ENCODE peak calls at places on chromosomes 5 and 9, in ten cellular contexts. N, K, B, Z, R, C, L, Y, E and M are unnamed samples.

GRCh38 chr5:153159611-153160010 is 330.9 kb upstream of the GRIA1 start:
- DNase-seq in N (no peak), K (no peak), B (no peak), Z (no peak), R (no peak), C (no peak), L (no peak), Y (no peak), E (no peak), M (no peak)

GRCh38 chr5:119417891-119418781 is 34.2 kb upstream of the HSD17B4 start:
- DNase-seq in N (no peak), K (no peak), B (no peak), Z (no peak), R (no peak), C (no peak), L (no peak), Y (no peak), E (no peak), M (no peak)

GRCh38 chr9:130053504-130054427 is at the start of gene GPR107:
- DNase-seq in N (peak), K (peak), B (peak), Z (peak), R (peak), C (peak), L (peak), Y (no peak), E (peak), M (peak)

GRCh38 chr9:109765821-109766220 is 14.2 kb upstream of the PALM2AKAP2 start:
- DNase-seq in N (no peak), K (no peak), B (no peak), Z (no peak), R (no peak), C (no peak), L (no peak), Y (no peak), E (no peak), M (no peak)

GRCh38 chr9:14846871-14847311 is 63.3 kb downstream of the FREM1 start:
- DNase-seq in N (peak), K (no peak), B (peak), Z (peak), R (peak), C (peak), L (peak), Y (no peak), E (peak), M (peak)

GRCh38 chr9:126384926-126385325 is 58.3 kb downstream of the MVB12B start:
- DNase-seq in N (no peak), K (no peak), B (peak), Z (no peak), R (no peak), C (peak), L (no peak), Y (no peak), E (no peak), M (no peak)

GRCh38 chr5:168224110-168224509 is 67.3 kb upstream of the WWC1 start:
- DNase-seq in N (no peak), K (no peak), B (no peak), Z (no peak), R (no peak), C (no peak), L (no peak), Y (no peak), E (no peak), M (no peak)

GRCh38 chr9:124797343-124798103 is 20.6 kb downstream of the OLFML2A start:
- DNase-seq in N (peak), K (no peak), B (no peak), Z (no peak), R (no peak), C (no peak), L (no peak), Y (no peak), E (peak), M (peak)

GRCh38 chr9:128249914-128250838 is 25.6 kb downstream of the GOLGA2 start:
- DNase-seq in N (peak), K (peak), B (peak), Z (peak), R (peak), C (peak), L (peak), Y (peak), E (peak), M (peak)

GRCh38 chr9:83384214-83384613 is 154.0 kb downstream of the FRMD3 start:
- DNase-seq in N (no peak), K (no peak), B (no peak), Z (no peak), R (no peak), C (no peak), L (no peak), Y (no peak), E (no peak), M (no peak)

GRCh38 chr5:170632985-170633234 is 129.1 kb downstream of the KCNIP1 start:
- DNase-seq in N (peak), K (no peak), B (peak), Z (peak), R (no peak), C (peak), L (peak), Y (no peak), E (peak), M (peak)

GRCh38 chr5:74766348-74766886 is 500 bp downstream of the GFM2 start:
- DNase-seq in N (no peak), K (no peak), B (no peak), Z (no peak), R (peak), C (no peak), L (no peak), Y (no peak), E (no peak), M (no peak)

GRCh38 chr5:1204693-1205242 is 3.4 kb downstream of the SLC6A19 start:
- DNase-seq in N (no peak), K (no peak), B (no peak), Z (no peak), R (peak), C (no peak), L (no peak), Y (no peak), E (no peak), M (no peak)

GRCh38 chr5:95916687-95917085 is 45.0 kb downstream of the ELL2 start:
- DNase-seq in N (no peak), K (no peak), B (no peak), Z (no peak), R (no peak), C (no peak), L (no peak), Y (no peak), E (no peak), M (no peak)

GRCh38 chr9:124350485-124351263 is 64.6 kb downstream of the PSMB7 start:
- DNase-seq in N (peak), K (no peak), B (no peak), Z (peak), R (no peak), C (no peak), L (peak), Y (no peak), E (no peak), M (peak)

DNA sequence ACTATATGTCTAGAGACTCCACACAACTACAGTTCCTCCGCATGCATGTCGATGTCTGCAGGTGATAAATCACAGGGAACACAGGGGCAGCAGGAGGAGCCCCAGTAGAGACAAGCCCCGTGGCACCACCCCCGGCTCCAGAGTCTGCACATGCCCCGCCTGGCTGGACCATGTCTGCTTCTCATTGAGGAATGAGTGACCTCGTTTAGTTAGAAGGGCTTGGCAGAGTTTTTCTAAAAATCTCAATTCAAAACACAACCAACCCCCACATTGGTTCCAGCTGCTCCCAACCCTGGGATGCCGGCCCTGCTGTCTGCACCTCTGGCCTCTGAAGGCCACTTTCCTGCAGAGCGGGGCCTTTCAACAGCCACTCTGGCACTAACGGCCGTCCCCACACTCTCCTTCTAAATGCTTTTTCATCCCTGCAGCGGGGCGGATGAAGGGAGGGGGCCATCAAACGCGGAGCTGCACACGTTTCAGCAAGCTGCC is 106.4 kb downstream of the ROR2 start:
- DNase-seq in N (peak), K (no peak), B (no peak), Z (peak), R (no peak), C (peak), L (no peak), Y (no peak), E (peak), M (peak)
- H3K4me3 ChIP-seq in N (peak), K (no peak), B (no peak), Z (no peak), R (no peak), C (no peak), L (no peak), Y (no peak), E (no peak), M (no peak)

DNA sequence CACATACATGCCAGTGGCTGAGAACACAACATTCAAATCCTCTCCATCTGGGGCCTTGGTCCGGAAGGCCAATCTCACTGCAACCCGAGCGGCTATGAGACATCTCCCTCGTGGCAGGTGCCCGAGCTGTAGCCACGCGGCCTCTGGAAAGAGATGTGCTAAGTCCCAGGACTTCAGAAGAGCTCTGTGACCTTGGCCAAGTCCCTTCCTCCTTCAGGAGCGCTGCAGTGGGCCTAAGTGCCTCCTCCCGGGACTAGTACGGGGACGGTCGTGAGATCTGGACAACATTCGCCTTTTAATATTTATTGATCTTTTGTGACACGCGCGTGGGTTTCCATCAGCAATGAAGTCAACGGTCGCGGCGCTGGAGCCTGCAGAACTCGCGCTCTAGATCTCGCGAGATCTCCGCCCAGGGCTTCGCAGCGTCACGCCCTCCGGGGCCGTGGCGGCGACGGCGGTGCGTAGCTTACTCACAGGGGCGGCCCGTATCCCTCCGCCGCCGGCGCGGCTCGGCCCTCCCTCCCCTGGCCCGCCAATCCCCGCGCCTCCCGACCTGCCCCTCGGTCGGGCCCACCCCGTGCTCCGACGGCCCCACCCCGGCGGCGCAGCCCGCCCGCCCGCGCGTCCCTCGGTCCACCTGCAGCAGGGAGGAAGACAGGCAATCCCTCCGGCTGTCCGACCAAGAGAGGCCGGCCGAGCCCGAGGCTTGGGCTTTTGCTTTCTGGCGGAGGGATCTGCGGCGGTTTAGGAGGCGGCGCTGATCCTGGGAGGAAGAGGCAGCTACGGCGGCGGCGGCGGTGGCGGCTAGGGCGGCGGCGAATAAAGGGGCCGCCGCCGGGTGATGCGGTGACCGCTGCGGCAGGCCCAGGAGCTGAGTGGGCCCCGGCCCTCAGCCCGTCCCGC is at the start of gene UBE2D2:
- DNase-seq in N (peak), K (peak), B (peak), Z (peak), R (peak), C (peak), L (peak), Y (peak), E (peak), M (peak)
- TF ChIP-seq POLR2A in N (peak), K (peak), B (peak), Z (peak), R (peak), C (peak), L (peak), Y (peak), E (peak), M (peak)

DNA sequence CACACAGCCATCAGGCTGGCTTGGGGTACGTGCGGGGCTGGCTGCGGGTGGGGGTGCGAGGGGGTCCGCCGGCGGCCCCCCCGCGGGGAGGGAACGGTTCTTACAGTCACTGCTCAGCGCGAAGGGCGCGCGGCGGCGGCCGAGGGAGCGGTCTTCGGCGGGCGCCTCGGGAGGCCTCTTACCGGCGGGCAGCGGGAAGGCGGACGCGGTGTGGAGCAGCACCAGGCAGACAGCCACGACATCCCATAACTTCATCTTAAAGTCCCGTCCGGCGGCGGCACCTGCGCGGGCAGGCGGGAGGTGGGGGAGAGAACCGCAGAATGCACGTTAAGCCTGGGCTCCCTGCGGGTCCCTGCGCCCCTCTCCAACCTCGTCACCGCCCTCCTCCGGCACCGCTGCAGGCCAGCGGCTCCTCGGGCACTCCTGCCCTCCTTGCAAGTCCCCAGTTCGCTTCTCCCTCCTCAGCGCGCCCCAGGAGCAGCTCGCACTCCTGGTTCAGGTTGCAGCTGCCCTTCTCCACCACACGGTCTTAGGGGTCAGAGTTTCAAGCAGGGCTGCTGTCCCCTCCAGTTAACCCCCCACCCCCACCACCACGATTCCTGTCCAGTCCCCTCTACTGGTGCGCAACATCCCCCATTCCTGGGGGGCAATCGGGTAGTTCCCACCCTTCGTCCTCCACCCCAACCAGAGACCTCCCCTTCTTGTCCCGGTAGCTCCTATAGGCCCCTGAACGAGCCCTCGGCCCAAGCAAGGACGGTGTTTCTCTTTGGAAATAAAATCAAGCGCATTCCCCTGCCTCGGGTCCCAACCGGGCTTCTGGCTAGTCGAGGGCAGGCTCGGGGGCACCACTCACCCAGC is 5.1 kb downstream of the GDNF start:
- DNase-seq in N (no peak), K (no peak), B (peak), Z (no peak), R (no peak), C (no peak), L (no peak), Y (no peak), E (no peak), M (peak)
- H3K4me3 ChIP-seq in N (peak), K (no peak), B (peak), Z (no peak), R (no peak), C (peak), L (no peak), Y (no peak), E (no peak), M (peak)

GRCh38 chr9:120842685-120843485 is at the start of gene PSMD5:
- DNase-seq in N (peak), K (peak), B (peak), Z (peak), R (peak), C (peak), L (peak), Y (peak), E (peak), M (peak)
- TF ChIP-seq POLR2A in N (peak), K (peak), B (peak), Z (peak), R (peak), C (peak), L (peak), Y (peak), E (peak), M (peak)

GRCh38 chr5:124734574-124735168 is 11.8 kb downstream of the ZNF608 start:
- DNase-seq in N (no peak), K (no peak), B (no peak), Z (no peak), R (no peak), C (no peak), L (no peak), Y (no peak), E (no peak), M (no peak)

GRCh38 chr5:124736814-124737186 is 9.6 kb downstream of the ZNF608 start:
- DNase-seq in N (no peak), K (no peak), B (no peak), Z (no peak), R (no peak), C (no peak), L (no peak), Y (no peak), E (no peak), M (no peak)

GRCh38 chr5:124732891-124733670 is 13.4 kb downstream of the ZNF608 start:
- DNase-seq in N (no peak), K (no peak), B (no peak), Z (no peak), R (no peak), C (no peak), L (no peak), Y (no peak), E (no peak), M (no peak)

GRCh38 chr5:124736111-124736813 is 10.2 kb downstream of the ZNF608 start:
- DNase-seq in N (no peak), K (no peak), B (no peak), Z (no peak), R (no peak), C (no peak), L (no peak), Y (no peak), E (no peak), M (no peak)

DNA sequence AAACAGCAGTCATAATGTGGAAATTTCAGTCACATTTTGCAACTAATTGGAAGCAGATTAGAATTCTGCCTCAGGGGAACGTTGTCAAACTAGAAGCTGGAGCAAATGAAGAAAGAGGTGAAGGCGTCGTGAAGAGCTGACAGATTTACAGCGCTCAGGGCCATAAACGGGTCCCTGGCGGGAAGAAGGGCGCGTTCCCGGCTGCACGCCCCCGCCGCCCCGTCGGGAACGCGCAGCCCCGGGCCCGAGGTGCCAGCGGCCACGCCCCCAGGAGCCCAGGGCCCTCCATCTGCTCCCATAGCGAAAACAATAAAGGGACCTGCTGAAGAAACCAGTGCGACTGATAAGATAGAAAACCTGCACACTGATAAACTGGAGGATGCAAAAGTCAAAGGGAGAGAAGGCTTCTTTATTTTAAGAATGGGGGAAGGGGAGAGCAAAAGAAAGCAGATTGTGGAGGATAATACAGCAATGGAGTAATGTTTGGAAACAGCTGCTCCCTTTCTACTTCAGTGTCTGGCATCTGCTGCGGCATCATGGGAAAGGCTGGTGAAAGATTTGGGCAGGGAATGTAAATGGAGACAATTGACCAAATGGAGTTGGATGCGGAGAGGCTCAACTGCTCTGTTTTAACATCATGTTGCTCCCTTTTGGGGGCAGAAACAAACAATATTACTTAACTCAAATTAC is 11.1 kb downstream of the ZNF608 start:
- DNase-seq in N (no peak), K (no peak), B (peak), Z (no peak), R (no peak), C (no peak), L (peak), Y (no peak), E (no peak), M (no peak)
- H3K4me3 ChIP-seq in N (peak), K (peak), B (no peak), Z (no peak), R (no peak), C (peak), L (peak), Y (peak), E (peak), M (peak)

GRCh38 chr5:34656001-34656699 is at the start of gene RAI14:
- DNase-seq in N (peak), K (peak), B (peak), Z (peak), R (peak), C (peak), L (peak), Y (no peak), E (peak), M (peak)
- TF ChIP-seq POLR2A in N (peak), K (peak), B (no peak), Z (peak), R (peak), C (peak), L (no peak), Y (no peak), E (peak), M (no peak)